ENCODE peak calls at places on chromosome 12, in four cellular contexts. Q, U, H and D are unnamed samples.

GRCh38 chr12:51700887-51701286 is 109.9 kb downstream of the SCN8A start:
- DNase-seq in U (no peak), H (no peak), Q (no peak), D (no peak)

GRCh38 chr12:132642846-132643835 is 24.6 kb downstream of the P2RX2 start:
- DNase-seq in Q (no peak), U (no peak), H (no peak), D (no peak)

GRCh38 chr12:27644446-27644845 is 51.8 kb upstream of the REP15 start:
- DNase-seq in H (no peak), Q (no peak), U (peak), D (no peak)

GRCh38 chr12:95836630-95837239 is 22.0 kb upstream of the SNRPF start:
- DNase-seq in U (no peak), H (no peak), Q (no peak), D (no peak)

GRCh38 chr12:69556383-69556782 is 28.9 kb upstream of the CCT2 start:
- DNase-seq in H (no peak), Q (no peak), U (no peak), D (no peak)

GRCh38 chr12:124044809-124045321 is 71.8 kb downstream of the ZNF664 start:
- DNase-seq in H (peak), U (no peak), Q (no peak), D (no peak)

GRCh38 chr12:27531916-27532315 is 7.9 kb downstream of the PPFIBP1 start:
- DNase-seq in U (no peak), Q (no peak), H (no peak), D (no peak)

GRCh38 chr12:75650989-75651695 is 139.7 kb upstream of the KRR1 start:
- DNase-seq in U (no peak), H (no peak), Q (no peak), D (no peak)

GRCh38 chr12:58918475-58918874 is 1.8 kb downstream of the LRIG3 start:
- DNase-seq in H (peak), U (no peak), Q (no peak), D (no peak)

GRCh38 chr12:50533971-50534370 is 29.2 kb downstream of the DIP2B start:
- DNase-seq in H (no peak), U (no peak), Q (no peak), D (no peak)

GRCh38 chr12:9759680-9760592 is 765 bp downstream of the CD69 start:
- DNase-seq in U (no peak), H (no peak), Q (no peak), D (no peak)

GRCh38 chr12:19688489-19688888 is 249.2 kb downstream of the AEBP2 start:
- DNase-seq in U (no peak), Q (no peak), H (no peak), D (no peak)

GRCh38 chr12:68905731-68906130 is 27.2 kb downstream of the CPM start:
- DNase-seq in U (no peak), Q (no peak), H (no peak), D (no peak)

GRCh38 chr12:53791735-53792326 is 40.1 kb upstream of the CISTR start:
- DNase-seq in Q (peak), H (peak), U (peak), D (peak)

GRCh38 chr12:120662879-120663278 is 22.5 kb downstream of the CABP1 start:
- DNase-seq in H (no peak), Q (peak), U (no peak), D (no peak)
- H3K4me2 ChIP-seq in H (no peak), Q (peak), U (no peak), D (no peak)

DNA sequence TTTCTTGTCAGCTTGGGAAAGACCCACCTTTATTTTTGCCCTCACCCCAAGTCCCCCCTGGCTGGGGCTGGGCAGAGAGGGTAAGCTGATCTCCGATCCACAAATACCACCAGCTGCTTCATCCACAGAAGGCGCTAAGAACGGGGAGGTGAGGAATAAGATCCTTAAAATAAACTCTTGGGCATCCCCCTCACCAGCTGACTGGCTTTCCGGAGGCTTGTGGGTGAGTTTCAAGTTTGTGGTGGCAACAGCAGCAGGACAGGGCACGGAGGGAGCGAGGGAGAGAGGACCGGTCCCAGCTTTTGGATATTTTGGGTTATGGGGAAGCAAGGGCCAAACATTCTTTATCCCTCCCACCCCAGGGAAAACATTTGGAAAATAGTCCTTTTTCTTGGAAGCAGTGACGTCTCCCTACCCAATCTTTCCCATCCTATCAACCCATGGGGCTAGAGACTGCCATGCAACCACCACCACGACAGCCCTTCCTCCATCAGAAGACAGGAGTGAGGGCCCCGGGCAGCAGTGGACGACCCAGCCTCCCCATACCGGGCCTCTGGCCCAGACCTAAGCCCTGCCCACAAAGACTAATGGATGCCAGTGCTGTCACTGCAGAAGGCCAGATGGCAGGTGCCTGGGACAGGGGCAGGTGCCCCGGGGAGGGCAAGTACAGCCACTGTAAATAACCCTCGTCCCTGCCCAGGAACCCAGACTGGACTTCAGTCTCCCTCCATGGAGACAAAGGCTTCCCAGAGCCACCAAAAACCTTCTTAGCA is 20.5 kb upstream of the HSPB8 start:
- DNase-seq in Q (no peak), U (no peak), H (no peak), D (no peak)
- H2AFZ ChIP-seq in Q (no peak), U (no peak), H (no peak), D (no peak)

GRCh38 chr12:118328486-118329340 is 44.0 kb downstream of the TAOK3 start:
- DNase-seq in H (no peak), Q (no peak), U (no peak), D (no peak)

GRCh38 chr12:118330421-118331018 is 42.2 kb downstream of the TAOK3 start:
- DNase-seq in H (no peak), U (peak), Q (peak), D (no peak)

GRCh38 chr12:118326971-118327370 is 45.7 kb downstream of the TAOK3 start:
- DNase-seq in Q (no peak), U (no peak), H (no peak), D (no peak)

GRCh38 chr12:118332511-118332910 is 40.2 kb downstream of the TAOK3 start:
- DNase-seq in H (no peak), U (no peak), Q (no peak), D (no peak)

GRCh38 chr12:118327381-118327780 is 45.3 kb downstream of the TAOK3 start:
- DNase-seq in H (no peak), Q (no peak), U (no peak), D (no peak)
- H3K4me2 ChIP-seq in H (no peak), Q (no peak), U (no peak), D (no peak)

GRCh38 chr12:56382611-56383010 is 20.0 kb upstream of the APOF start:
- DNase-seq in Q (no peak), H (no peak), U (no peak), D (no peak)

GRCh38 chr12:56391721-56392120 is 29.1 kb upstream of the APOF start:
- DNase-seq in U (no peak), Q (no peak), H (no peak), D (no peak)

GRCh38 chr12:56385873-56386272 is 23.2 kb upstream of the APOF start:
- DNase-seq in H (no peak), U (peak), Q (no peak), D (no peak)

GRCh38 chr12:56389215-56389850 is 26.7 kb upstream of the APOF start:
- DNase-seq in H (no peak), Q (no peak), U (no peak), D (no peak)

GRCh38 chr12:56387152-56387551 is 24.5 kb upstream of the APOF start:
- DNase-seq in H (no peak), Q (no peak), U (no peak), D (no peak)
- H2AFZ ChIP-seq in H (peak), Q (peak), U (peak), D (no peak)

GRCh38 chr12:11968516-11968915 is 102.2 kb upstream of the BCL2L14 start:
- DNase-seq in H (no peak), Q (no peak), U (no peak), D (no peak)
- H3K4me2 ChIP-seq in H (no peak), Q (no peak), U (no peak), D (no peak)

DNA sequence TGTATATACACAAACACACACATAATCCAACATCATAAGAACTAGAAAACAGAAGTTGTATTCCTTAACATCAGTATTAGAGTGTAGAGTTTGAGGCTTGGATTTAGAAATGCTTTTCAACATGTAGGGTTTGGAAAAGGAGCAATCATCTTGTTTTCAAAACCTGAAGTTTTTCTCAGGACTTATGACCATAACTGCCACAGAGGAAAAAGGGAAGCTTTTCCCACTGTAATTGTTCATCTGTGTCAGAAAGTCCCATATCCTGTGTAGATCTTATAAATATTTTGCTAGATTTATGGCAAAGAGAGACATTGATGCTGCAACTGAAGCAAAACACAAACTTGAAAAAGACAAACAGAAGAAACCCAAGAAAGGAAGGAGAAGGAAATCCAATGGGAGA is 115.7 kb downstream of the GRIP1 start:
- DNase-seq in H (no peak), U (no peak), Q (no peak), D (no peak)
- H2AFZ ChIP-seq in H (no peak), U (no peak), Q (no peak), D (no peak)

DNA sequence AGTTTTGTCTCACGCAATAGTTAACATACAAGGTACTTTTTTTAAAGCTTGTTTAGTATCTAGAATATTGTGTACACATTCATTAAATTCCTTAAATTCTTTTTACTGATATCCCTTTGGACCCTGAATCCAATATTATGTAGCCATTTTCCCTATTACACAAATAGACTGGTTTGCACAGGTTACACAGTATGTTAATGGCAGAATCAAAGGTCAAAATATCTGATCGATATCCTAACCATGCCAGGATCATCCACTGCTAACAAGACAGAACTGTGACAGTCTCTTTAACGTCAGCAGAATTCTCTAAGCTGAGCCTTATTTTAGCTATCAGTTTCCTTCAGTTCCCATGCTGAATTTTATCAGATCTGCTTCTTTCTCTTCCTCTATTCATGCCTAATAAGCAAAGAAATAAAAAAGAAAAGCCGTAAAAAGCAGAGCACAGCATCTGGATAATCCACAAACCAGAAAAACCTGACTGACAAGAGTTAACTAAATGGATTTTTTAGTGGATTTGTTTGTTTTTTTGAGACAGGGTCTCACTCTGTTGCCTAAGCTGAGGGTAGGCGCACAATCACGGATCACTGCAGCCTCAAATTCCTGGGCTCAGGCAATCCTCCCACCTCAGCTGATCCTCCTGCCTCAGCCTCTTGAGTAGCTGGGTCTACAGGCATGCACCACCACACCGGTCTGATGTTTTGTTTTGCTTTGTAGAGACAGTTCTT is 130.4 kb downstream of the PAWR start:
- DNase-seq in H (no peak), U (no peak), Q (no peak), D (no peak)
- H3K4me2 ChIP-seq in H (no peak), U (peak), Q (no peak), D (no peak)

GRCh38 chr12:45517360-45517759 is 212.1 kb upstream of the ARID2 start:
- DNase-seq in H (no peak), Q (no peak), U (no peak), D (no peak)

GRCh38 chr12:45522227-45522626 is 207.3 kb upstream of the ARID2 start:
- DNase-seq in U (no peak), H (no peak), Q (no peak), D (no peak)

DNA sequence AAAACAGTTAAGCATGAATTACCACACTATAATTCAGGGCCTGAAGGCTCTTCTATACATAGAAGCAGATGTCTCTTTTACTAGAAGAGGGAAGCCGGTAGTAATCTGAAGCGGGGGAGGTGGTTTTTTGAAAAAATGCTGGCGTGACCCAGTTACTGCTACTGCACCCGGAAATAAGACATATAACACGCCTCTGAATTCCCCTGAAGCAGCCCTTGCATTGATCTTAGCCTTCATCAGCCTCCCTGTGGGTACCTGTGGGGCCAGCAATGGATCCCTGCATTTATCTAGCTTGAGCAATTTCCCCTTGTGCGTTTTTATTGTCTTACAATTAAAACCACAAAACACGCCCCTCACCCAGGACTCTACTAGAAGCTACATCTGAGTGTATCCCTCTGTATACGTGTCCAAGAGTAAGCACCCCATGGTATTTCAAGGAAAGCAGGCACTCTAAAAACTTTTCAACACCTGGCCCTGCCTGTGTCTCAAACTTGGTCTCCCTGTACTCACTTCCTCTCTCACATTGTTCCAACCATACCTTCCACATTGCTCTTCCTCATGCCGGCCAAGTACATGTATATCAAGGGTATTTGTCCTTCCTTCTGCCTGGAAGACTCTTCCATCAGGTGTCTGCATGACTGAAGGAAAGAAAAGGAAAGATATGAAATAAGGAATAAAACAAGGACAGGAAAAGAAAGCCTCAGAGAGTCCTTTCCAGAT is 210.8 kb upstream of the ARID2 start:
- DNase-seq in U (no peak), Q (no peak), H (no peak), D (no peak)
- H2AFZ ChIP-seq in U (no peak), Q (no peak), H (no peak), D (no peak)

DNA sequence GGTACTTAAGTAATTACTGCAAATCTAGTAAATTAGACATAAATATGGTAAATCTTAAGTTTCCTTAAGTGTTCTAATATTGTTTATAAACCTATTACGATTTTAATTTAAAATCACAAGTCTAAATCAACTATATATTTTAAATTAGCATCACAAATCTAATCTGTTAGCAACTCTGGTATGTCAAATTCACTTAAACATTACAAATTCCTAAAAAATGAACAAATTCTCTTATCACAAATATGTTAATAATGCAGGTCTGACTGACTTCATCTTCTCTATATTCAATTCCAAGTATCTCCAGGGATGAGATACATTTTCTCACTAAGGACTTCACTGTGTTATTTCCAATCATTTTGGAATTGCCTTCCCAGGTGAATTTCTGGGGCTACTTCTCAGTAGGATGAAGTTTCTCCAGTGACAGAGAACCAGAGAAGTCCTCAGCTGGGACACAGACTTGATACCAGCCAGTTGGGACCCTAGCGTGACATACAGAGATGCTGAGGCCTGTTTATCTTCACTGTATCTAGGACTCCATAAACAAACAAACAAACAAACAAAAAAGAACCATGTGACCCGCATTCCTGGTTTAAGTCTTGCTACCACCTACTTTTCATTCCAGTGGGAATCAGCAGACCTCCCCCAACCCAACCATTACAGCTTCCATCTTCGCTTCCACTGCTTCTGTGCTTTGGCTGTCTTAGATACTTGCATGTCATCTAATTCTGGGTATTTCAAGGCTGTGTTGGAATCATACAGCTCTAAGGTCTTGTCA is 21.8 kb downstream of the CFAP251 start:
- DNase-seq in H (no peak), Q (no peak), U (no peak), D (no peak)
- H3K4me2 ChIP-seq in H (no peak), Q (no peak), U (no peak), D (no peak)

DNA sequence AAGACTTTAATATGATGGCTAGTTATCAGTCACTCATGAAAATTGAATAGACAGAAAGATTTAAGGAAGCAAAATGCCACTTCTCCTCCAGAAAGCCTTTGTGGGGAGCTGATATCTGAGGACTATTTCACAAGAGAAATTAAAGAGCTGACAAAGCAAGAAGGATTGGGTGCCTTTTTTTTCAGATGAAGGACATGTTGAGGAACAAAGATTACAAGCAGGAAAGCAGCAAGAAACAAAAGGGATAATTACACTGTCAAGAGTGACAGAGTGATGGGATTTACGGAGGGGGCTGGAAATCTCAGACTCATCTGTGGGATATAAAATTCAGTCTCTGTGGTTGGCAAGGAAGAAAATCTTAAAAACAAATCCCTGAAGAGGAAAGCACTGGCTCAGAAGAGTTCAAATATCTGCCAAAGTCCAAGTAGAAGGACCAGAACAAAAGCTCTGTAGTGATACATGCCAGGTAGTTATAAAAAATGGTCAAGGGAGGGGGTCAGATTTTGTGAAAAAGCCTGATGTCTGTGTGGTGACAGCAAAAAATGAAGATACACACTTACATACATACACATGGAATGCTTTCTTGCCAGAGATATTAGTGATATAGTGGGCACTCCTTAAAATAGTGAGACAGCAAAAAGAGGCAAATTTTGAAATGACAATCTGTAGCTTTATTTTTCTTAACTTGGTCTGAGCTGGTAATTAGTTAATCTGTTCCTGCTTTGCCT is 63.0 kb downstream of the EPS8 start:
- DNase-seq in U (no peak), Q (no peak), H (no peak), D (no peak)
- H2AFZ ChIP-seq in U (no peak), Q (no peak), H (no peak), D (no peak)